ENCODE peak calls at places on chromosomes 12 and 14, in ten cellular contexts. K, O, B, D, L, T, R, E, Z and Q are unnamed samples.

GRCh38 chr12:43015090-43015737 is 425.7 kb upstream of the PRICKLE1 start:
- DNase-seq in D (no peak), T (no peak), K (no peak), Z (no peak), B (no peak), R (no peak), L (no peak), O (no peak), E (no peak), Q (no peak)

GRCh38 chr12:121796855-121797751 is 3.6 kb upstream of the RHOF start:
- DNase-seq in D (peak), L (peak), E (no peak), Z (peak), B (peak), R (peak), K (peak), T (peak), O (no peak), Q (no peak)

GRCh38 chr14:50717826-50718225 is 49.7 kb upstream of the SAV1 start:
- DNase-seq in T (no peak), L (no peak), O (no peak), D (no peak), B (no peak), E (no peak), K (no peak), R (no peak), Z (no peak), Q (no peak)

GRCh38 chr12:67647547-67648305 is 819 bp upstream of the DYRK2 start:
- DNase-seq in R (peak), O (peak), T (peak), E (no peak), L (peak), D (peak), K (peak), B (peak), Z (peak), Q (peak)

GRCh38 chr12:116882742-116883141 is 1.5 kb upstream of the HRK start:
- DNase-seq in D (peak), E (no peak), R (peak), T (no peak), K (peak), O (no peak), Z (peak), L (no peak), B (no peak), Q (no peak)

GRCh38 chr12:28776913-28777312 is 372.2 kb upstream of the FAR2 start:
- DNase-seq in D (no peak), B (no peak), Z (no peak), O (no peak), L (no peak), R (no peak), T (no peak), E (no peak), K (peak), Q (no peak)

GRCh38 chr14:94615823-94616570 is 3.8 kb downstream of the SERPINA3 start:
- DNase-seq in Z (no peak), K (no peak), L (no peak), D (no peak), T (no peak), E (no peak), R (no peak), O (no peak), B (no peak), Q (no peak)

GRCh38 chr12:49549735-49550710 is 11.2 kb downstream of the KCNH3 start:
- DNase-seq in B (no peak), R (no peak), K (peak), Z (no peak), E (no peak), O (no peak), L (no peak), T (no peak), D (no peak), Q (no peak)

GRCh38 chr14:99564256-99564902 is 39.6 kb downstream of the CCDC85C start:
- DNase-seq in K (peak), T (no peak), R (peak), D (peak), Z (peak), O (no peak), B (peak), E (no peak), L (no peak), Q (no peak)

GRCh38 chr12:19154696-19155095 is 25.2 kb downstream of the PLEKHA5 start:
- DNase-seq in D (no peak), L (no peak), K (peak), B (no peak), T (no peak), Z (peak), E (no peak), R (no peak), O (no peak), Q (no peak)

GRCh38 chr14:104352493-104353220 is 214.3 kb downstream of the KIF26A start:
- DNase-seq in Z (no peak), O (no peak), R (no peak), E (no peak), K (no peak), L (no peak), B (no peak), D (no peak), T (no peak), Q (no peak)

GRCh38 chr12:119229837-119230236 is 51.1 kb downstream of the HSPB8 start:
- DNase-seq in E (no peak), L (no peak), O (no peak), R (peak), B (peak), D (peak), K (peak), Z (peak), T (no peak), Q (no peak)

GRCh38 chr14:75604979-75605825 is 26.8 kb downstream of the FLVCR2 start:
- DNase-seq in O (no peak), K (no peak), D (peak), E (no peak), T (peak), B (no peak), L (no peak), Z (peak), R (peak), Q (no peak)

GRCh38 chr12:28963554-28963953 is 185.5 kb upstream of the FAR2 start:
- DNase-seq in R (no peak), Z (peak), T (no peak), E (no peak), L (peak), O (peak), D (peak), B (no peak), K (no peak), Q (no peak)

GRCh38 chr12:111467862-111468245 is 62.1 kb downstream of the SH2B3 start:
- DNase-seq in K (no peak), E (no peak), L (no peak), T (no peak), Z (peak), B (no peak), D (no peak), R (no peak), O (no peak), Q (no peak)

GRCh38 chr14:76772300-76773187 is 11.3 kb downstream of the VASH1 start:
- DNase-seq in E (no peak), Z (peak), O (no peak), L (no peak), B (no peak), T (peak), K (no peak), R (peak), D (peak), Q (no peak)

GRCh38 chr12:8081228-8081920 is 700 bp upstream of the NECAP1 start:
- DNase-seq in O (no peak), D (no peak), B (peak), Z (peak), E (no peak), K (no peak), R (no peak), T (no peak), L (peak), Q (no peak)

GRCh38 chr12:53625373-53625945 is 723 bp downstream of the ATF7 start:
- DNase-seq in B (no peak), T (no peak), E (no peak), K (no peak), Z (no peak), D (peak), O (no peak), L (no peak), R (no peak), Q (no peak)

GRCh38 chr14:54360667-54361066 is 36.1 kb upstream of the CDKN3 start:
- DNase-seq in L (no peak), D (no peak), B (no peak), R (no peak), Z (no peak), O (no peak), K (no peak), T (no peak), E (no peak), Q (no peak)

GRCh38 chr14:61043506-61043905 is 62.5 kb downstream of the SLC38A6 start:
- DNase-seq in R (no peak), D (no peak), Z (no peak), K (no peak), E (no peak), B (no peak), L (no peak), T (no peak), O (no peak), Q (no peak)

GRCh38 chr12:96193725-96194571 is at the start of gene ELK3:
- DNase-seq in D (peak), Z (peak), K (peak), B (peak), R (peak), L (peak), E (no peak), O (no peak), T (peak), Q (no peak)

GRCh38 chr14:100765296-100765695 is 38.6 kb downstream of the DLK1 start:
- DNase-seq in O (no peak), T (no peak), R (no peak), B (no peak), D (no peak), K (no peak), E (no peak), Z (no peak), L (no peak), Q (no peak)

GRCh38 chr12:96487214-96487613 is 2.2 kb upstream of the CFAP54 start:
- DNase-seq in O (no peak), Z (peak), B (no peak), R (peak), T (no peak), D (peak), K (no peak), L (peak), E (no peak), Q (no peak)

GRCh38 chr14:96164861-96165490 is 39.7 kb upstream of the BDKRB2 start:
- DNase-seq in O (no peak), E (no peak), L (no peak), Z (peak), K (no peak), D (no peak), T (no peak), R (no peak), B (peak), Q (no peak)

GRCh38 chr12:120873231-120873630 is 30.9 kb downstream of the SPPL3 start:
- DNase-seq in T (no peak), R (no peak), Z (no peak), E (no peak), B (no peak), L (no peak), O (no peak), D (no peak), K (no peak), Q (no peak)

GRCh38 chr12:74365178-74365964 is 172.3 kb upstream of the ATXN7L3B start:
- DNase-seq in B (peak), K (peak), E (no peak), D (peak), T (no peak), O (no peak), Z (peak), R (peak), L (peak), Q (no peak)

GRCh38 chr12:949337-950099 is at the start of gene RAD52:
- DNase-seq in Z (peak), R (peak), E (peak), K (peak), L (peak), O (peak), B (peak), D (peak), T (peak), Q (peak)

GRCh38 chr12:946212-946611 is 3.3 kb downstream of the RAD52 start:
- DNase-seq in D (no peak), R (peak), Z (peak), T (no peak), L (no peak), K (no peak), E (no peak), O (no peak), B (no peak), Q (no peak)

GRCh38 chr12:944201-944600 is 5.3 kb downstream of the RAD52 start:
- DNase-seq in Z (no peak), D (no peak), R (no peak), B (no peak), T (no peak), O (no peak), K (no peak), L (no peak), E (no peak), Q (no peak)

GRCh38 chr12:948238-948637 is 1.3 kb downstream of the RAD52 start:
- DNase-seq in K (no peak), E (no peak), O (no peak), R (no peak), L (no peak), Z (no peak), D (no peak), B (no peak), T (no peak), Q (no peak)

GRCh38 chr12:946656-947055 is 2.8 kb downstream of the RAD52 start:
- DNase-seq in L (no peak), K (no peak), R (peak), Z (peak), D (no peak), T (no peak), E (no peak), B (no peak), O (no peak), Q (no peak)
- H3K4me3 ChIP-seq in L (no peak), K (no peak), R (no peak), Z (no peak), D (no peak), T (no peak), E (no peak), B (no peak), O (no peak), Q (no peak)

GRCh38 chr14:91060472-91061308 is at the start of gene RPS6KA5:
- DNase-seq in R (peak), D (peak), E (peak), K (peak), L (peak), T (peak), Z (peak), O (peak), B (peak), Q (peak)
- TF ChIP-seq CTCF in R (no peak), D (no peak), E (no peak), K (no peak), L (no peak), T (peak), Z (no peak), O (no peak), B (peak), Q (no peak)

DNA sequence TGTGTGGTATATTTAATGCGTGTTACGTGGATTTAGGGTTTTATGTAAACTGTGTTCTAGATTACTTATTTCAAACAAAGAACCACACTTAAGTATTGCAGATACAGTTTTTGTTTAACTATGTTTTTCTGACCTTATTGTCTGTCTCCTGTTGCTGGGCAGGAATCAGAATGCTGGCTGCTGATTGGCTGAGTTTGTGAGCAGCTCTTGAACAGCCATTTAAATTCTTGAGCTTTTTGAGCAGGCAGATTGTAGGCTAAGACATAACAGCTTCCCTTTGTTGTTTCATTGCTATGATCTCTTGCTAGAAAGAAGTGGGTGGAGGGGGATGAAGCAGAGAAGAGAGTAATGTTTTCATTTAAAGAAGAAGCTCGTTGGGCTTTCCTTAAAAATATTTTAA is 52.2 kb downstream of the ATF7IP start:
- DNase-seq in T (peak), L (peak), D (peak), E (peak), O (peak), R (peak), K (peak), Z (peak), B (peak), Q (peak)
- H3K4me3 ChIP-seq in T (no peak), L (no peak), D (no peak), E (no peak), O (no peak), R (no peak), K (no peak), Z (no peak), B (no peak), Q (no peak)

DNA sequence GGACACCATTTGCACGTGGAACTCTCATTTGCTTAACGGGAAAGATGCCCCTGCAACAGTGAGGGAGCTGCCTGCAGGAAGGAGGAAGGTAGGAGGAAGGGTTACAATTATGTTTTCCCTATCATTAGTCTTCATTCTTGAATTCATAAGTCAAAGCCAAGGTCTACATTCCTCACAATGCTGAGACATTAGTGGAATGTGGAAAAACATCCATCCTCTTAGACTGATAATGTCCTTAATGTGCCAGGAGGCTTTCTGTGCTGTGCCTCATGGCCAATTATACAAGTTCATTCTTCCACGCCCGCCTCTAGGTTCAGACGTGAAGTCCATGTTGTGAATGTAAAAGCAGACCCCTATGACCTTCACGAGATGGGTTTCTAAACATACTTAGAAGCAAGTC is 1212.4 kb upstream of the TMEM132C start:
- DNase-seq in R (peak), D (peak), L (peak), T (no peak), B (no peak), Z (no peak), K (no peak), E (no peak), O (peak), Q (no peak)
- TF ChIP-seq CTCF in R (no peak), D (no peak), L (no peak), T (no peak), B (no peak), Z (no peak), K (no peak), E (no peak), O (no peak), Q (no peak)

GRCh38 chr12:104219908-104220404 is 4.4 kb downstream of the TXNRD1 start:
- DNase-seq in L (peak), T (peak), B (peak), R (peak), D (peak), Z (peak), E (no peak), O (peak), K (peak), Q (peak)
- H3K4me3 ChIP-seq in L (no peak), T (no peak), B (no peak), R (no peak), D (no peak), Z (no peak), E (no peak), O (no peak), K (no peak), Q (peak)

GRCh38 chr14:81162941-81163340 is 57.8 kb downstream of the GTF2A1 start:
- DNase-seq in O (no peak), Z (peak), B (no peak), D (no peak), L (no peak), R (peak), K (no peak), E (no peak), T (no peak), Q (no peak)

GRCh38 chr14:81161749-81162148 is 59.0 kb downstream of the GTF2A1 start:
- DNase-seq in O (no peak), E (no peak), D (no peak), Z (no peak), R (no peak), K (no peak), T (no peak), L (no peak), B (no peak), Q (no peak)

GRCh38 chr14:81165188-81165587 is 55.6 kb downstream of the GTF2A1 start:
- DNase-seq in T (no peak), D (no peak), Z (no peak), R (no peak), O (no peak), B (no peak), L (no peak), K (no peak), E (no peak), Q (no peak)

GRCh38 chr14:81166126-81166525 is 54.6 kb downstream of the GTF2A1 start:
- DNase-seq in O (no peak), Z (no peak), R (no peak), L (no peak), E (no peak), D (no peak), T (no peak), B (no peak), K (no peak), Q (no peak)

DNA sequence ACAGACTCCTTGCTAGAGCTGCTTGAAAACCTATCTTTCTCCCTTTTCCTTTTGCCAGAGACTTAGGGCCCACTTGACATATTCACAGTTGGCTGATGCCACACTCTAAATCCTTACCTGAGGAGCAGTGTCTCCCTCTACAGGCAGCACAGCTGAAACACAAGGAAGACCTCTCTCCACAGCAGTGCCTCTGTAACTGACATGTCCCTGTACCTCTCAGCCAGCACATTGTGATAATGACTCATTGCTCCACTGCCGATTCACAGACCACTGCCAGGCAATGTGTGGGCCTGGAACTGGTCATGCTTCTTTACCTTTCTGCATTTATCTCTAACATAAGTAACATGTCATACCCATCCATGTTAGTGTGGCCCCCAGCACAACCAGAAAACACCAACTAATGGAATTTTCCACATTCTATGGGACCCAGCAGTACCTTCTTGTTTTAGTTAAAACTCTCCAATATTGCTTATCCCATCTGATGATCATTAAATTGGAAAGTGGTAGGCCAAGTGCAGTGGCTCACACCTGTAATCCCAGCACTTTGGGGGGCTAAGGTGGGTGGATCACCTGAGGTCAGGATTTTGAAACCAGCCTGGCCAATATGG is 56.5 kb downstream of the GTF2A1 start:
- DNase-seq in Z (peak), O (peak), R (peak), T (peak), E (peak), B (peak), K (peak), D (peak), L (peak), Q (peak)
- TF ChIP-seq CTCF in Z (peak), O (peak), R (peak), T (peak), E (peak), B (peak), K (peak), D (peak), L (peak), Q (peak)